ENCODE peak calls at places on chromosomes 11 and 22, in ten cellular contexts. V is WTC11; I is heart right ventricle; Z is PC-3; A is H1; B is NCI-H1436; N is glutamatergic neuron; S is pancreas; H is stimulated activated CD8-positive, alpha-beta memory T cell treated with anti-CD3 and anti-CD28 coated beads, Interleukin-2, amount 100 ng/mL, for 1 hour; K is chondrocyte. R is an unnamed sample.

GRCh38 chr11:10304495-10305261 is at the start of gene ADM:
- DNase-seq in V (peak), I (peak), Z (peak), A (no peak), B (peak), N (peak), S (peak), H (no peak), K (peak), R (peak)

GRCh38 chr22:35601743-35602633 is 15.1 kb downstream of the MB start:
- DNase-seq in V (no peak), I (no peak), Z (peak), A (no peak), B (no peak), N (no peak), S (no peak), H (no peak), K (no peak), R (no peak)

GRCh38 chr22:26893034-26893710 is 235.8 kb downstream of the MIAT start:
- DNase-seq in V (no peak), I (no peak), Z (no peak), A (no peak), B (no peak), N (no peak), S (no peak), H (no peak), K (no peak), R (no peak)

GRCh38 chr22:44891293-44891747 is 118.5 kb downstream of the PHF21B start:
- DNase-seq in V (no peak), I (no peak), Z (no peak), A (no peak), B (no peak), N (no peak), S (no peak), H (no peak), K (no peak), R (no peak)

GRCh38 chr22:25196326-25196725 is 3.3 kb upstream of the CRYBB3 start:
- DNase-seq in V (no peak), I (no peak), Z (no peak), A (no peak), B (no peak), N (no peak), S (no peak), H (no peak), K (no peak), R (no peak)

GRCh38 chr11:20672575-20672974 is 3.2 kb downstream of the NELL1 start:
- DNase-seq in V (no peak), I (no peak), Z (peak), A (no peak), B (no peak), N (no peak), S (no peak), H (no peak), K (no peak), R (no peak)

GRCh38 chr11:132099692-132100091 is 729.3 kb downstream of the NTM start:
- DNase-seq in V (peak), I (no peak), Z (peak), A (no peak), B (peak), N (peak), S (no peak), H (no peak), K (no peak), R (no peak)

GRCh38 chr22:47125603-47126002 is 363.2 kb downstream of the TBC1D22A start:
- DNase-seq in V (no peak), I (no peak), Z (no peak), A (no peak), B (no peak), N (peak), S (no peak), H (no peak), K (peak), R (peak)

GRCh38 chr22:32841175-32841574 is 39.7 kb downstream of the TIMP3 start:
- DNase-seq in V (no peak), I (no peak), Z (no peak), A (no peak), B (no peak), N (no peak), S (no peak), H (no peak), K (no peak), R (no peak)

GRCh38 chr11:75667831-75668507 is 869 bp downstream of the MAP6 start:
- DNase-seq in V (peak), I (peak), Z (peak), A (no peak), B (peak), N (peak), S (peak), H (no peak), K (no peak), R (peak)

GRCh38 chr11:65617990-65618751 is 2.6 kb downstream of the PCNX3 start:
- DNase-seq in V (no peak), I (no peak), Z (no peak), A (no peak), B (no peak), N (no peak), S (peak), H (no peak), K (no peak), R (no peak)

GRCh38 chr11:19955660-19956059 is 204.6 kb downstream of the DBX1 start:
- DNase-seq in V (no peak), I (no peak), Z (no peak), A (no peak), B (no peak), N (no peak), S (no peak), H (no peak), K (no peak), R (no peak)

GRCh38 chr22:17009640-17010291 is 1.7 kb upstream of the GAB4 start:
- DNase-seq in V (no peak), I (no peak), Z (no peak), A (no peak), B (no peak), N (no peak), S (no peak), H (no peak), K (no peak), R (no peak)

GRCh38 chr11:58625826-58626460 is 3.5 kb downstream of the CNTF start:
- DNase-seq in V (no peak), I (no peak), Z (peak), A (no peak), B (no peak), N (no peak), S (no peak), H (no peak), K (no peak), R (no peak)

GRCh38 chr11:119493712-119494111 is 70.7 kb upstream of the THY1 start:
- DNase-seq in V (peak), I (no peak), Z (peak), A (no peak), B (no peak), N (no peak), S (peak), H (no peak), K (no peak), R (no peak)

GRCh38 chr11:80155412-80156017 is 714.7 kb upstream of the TENM4 start:
- DNase-seq in V (no peak), I (no peak), Z (peak), A (no peak), B (no peak), N (peak), S (no peak), H (no peak), K (no peak), R (no peak)

GRCh38 chr11:36409152-36409713 is 100.8 kb downstream of the TRAF6 start:
- DNase-seq in V (no peak), I (peak), Z (no peak), A (no peak), B (no peak), N (no peak), S (no peak), H (no peak), K (no peak), R (no peak)

GRCh38 chr22:36732609-36733008 is 29.1 kb upstream of the CACNG2 start:
- DNase-seq in V (no peak), I (no peak), Z (no peak), A (no peak), B (no peak), N (no peak), S (no peak), H (no peak), K (peak), R (no peak)

GRCh38 chr11:73249304-73249703 is 22.8 kb upstream of the P2RY6 start:
- DNase-seq in V (no peak), I (no peak), Z (peak), A (no peak), B (no peak), N (no peak), S (no peak), H (no peak), K (no peak), R (no peak)

GRCh38 chr22:37235897-37236607 is 8.0 kb downstream of the RAC2 start:
- DNase-seq in V (no peak), I (no peak), Z (no peak), A (no peak), B (no peak), N (no peak), S (no peak), H (no peak), K (no peak), R (no peak)

GRCh38 chr22:46537946-46538815 is 761 bp upstream of the CELSR1 start:
- DNase-seq in V (peak), I (no peak), Z (peak), A (no peak), B (no peak), N (peak), S (no peak), H (no peak), K (peak), R (no peak)

GRCh38 chr11:126874276-126874675 is 126.3 kb downstream of the KIRREL3 start:
- DNase-seq in V (no peak), I (no peak), Z (no peak), A (no peak), B (no peak), N (no peak), S (no peak), H (no peak), K (no peak), R (no peak)

GRCh38 chr11:130905512-130905911 is 10.8 kb downstream of the SNX19 start:
- DNase-seq in V (no peak), I (no peak), Z (no peak), A (no peak), B (no peak), N (no peak), S (no peak), H (no peak), K (no peak), R (no peak)

GRCh38 chr11:65894034-65894591 is 3.6 kb downstream of the CCDC85B start:
- DNase-seq in V (no peak), I (peak), Z (peak), A (no peak), B (no peak), N (no peak), S (no peak), H (no peak), K (peak), R (peak)

GRCh38 chr11:15793032-15793996 is 563.0 kb downstream of the SOX6 start:
- DNase-seq in V (no peak), I (no peak), Z (peak), A (no peak), B (no peak), N (no peak), S (no peak), H (no peak), K (no peak), R (no peak)

GRCh38 chr11:57499413-57499982 is 16.0 kb downstream of the SLC43A1 start:
- DNase-seq in V (peak), I (peak), Z (peak), A (peak), B (peak), N (peak), S (peak), H (no peak), K (no peak), R (peak)

GRCh38 chr22:38513063-38513462 is 7.0 kb upstream of the DDX17 start:
- DNase-seq in V (peak), I (no peak), Z (peak), A (no peak), B (no peak), N (peak), S (no peak), H (peak), K (no peak), R (peak)

GRCh38 chr11:47433991-47434786 is 8.0 kb upstream of the PSMC3 start:
- DNase-seq in V (no peak), I (no peak), Z (no peak), A (no peak), B (no peak), N (no peak), S (no peak), H (no peak), K (no peak), R (no peak)

GRCh38 chr11:79744941-79745340 is 304.1 kb upstream of the TENM4 start:
- DNase-seq in V (no peak), I (no peak), Z (peak), A (no peak), B (no peak), N (no peak), S (no peak), H (no peak), K (no peak), R (no peak)

GRCh38 chr11:82936261-82936660 is 34.7 kb downstream of the DDIAS start:
- DNase-seq in V (no peak), I (no peak), Z (peak), A (no peak), B (no peak), N (no peak), S (no peak), H (no peak), K (no peak), R (no peak)

GRCh38 chr11:107591446-107592236 is 694 bp downstream of the ELMOD1 start:
- DNase-seq in V (peak), I (no peak), Z (peak), A (no peak), B (no peak), N (peak), S (peak), H (peak), K (no peak), R (no peak)

GRCh38 chr11:74686792-74687191 is 44.4 kb downstream of the CHRDL2 start:
- DNase-seq in V (no peak), I (no peak), Z (peak), A (no peak), B (no peak), N (no peak), S (no peak), H (no peak), K (no peak), R (no peak)

GRCh38 chr11:75273331-75273988 is 32.9 kb downstream of the TPBGL start:
- DNase-seq in V (no peak), I (no peak), Z (no peak), A (no peak), B (no peak), N (no peak), S (no peak), H (no peak), K (no peak), R (no peak)

R was measured in mucosa of descending colon.